ENCODE peak calls at places on chromosomes 3 and 15, in eight cellular contexts. V, W, L, U, E, N, C and S are unnamed samples.

GRCh38 chr3:180036092-180036677 is 552 bp downstream of the PEX5L start:
- DNase-seq in U (no peak), V (no peak), N (no peak), C (peak), E (no peak), L (no peak), W (no peak), S (no peak)

GRCh38 chr15:77457619-77458265 is 37.1 kb downstream of the HMG20A start:
- DNase-seq in U (no peak), N (no peak), W (no peak), V (no peak), L (no peak), E (no peak), C (no peak), S (no peak)

GRCh38 chr3:31934866-31935265 is 46.2 kb downstream of the OSBPL10 start:
- DNase-seq in W (peak), V (no peak), E (no peak), L (no peak), N (no peak), U (no peak), C (no peak), S (no peak)

GRCh38 chr15:88257311-88257901 is 867 bp upstream of the NTRK3 start:
- DNase-seq in W (no peak), E (no peak), L (no peak), C (no peak), U (no peak), V (no peak), N (no peak), S (no peak)

GRCh38 chr15:33662014-33662413 is 306.3 kb upstream of the CHRM5 start:
- DNase-seq in N (no peak), L (no peak), C (no peak), V (no peak), W (no peak), E (no peak), U (no peak), S (no peak)

GRCh38 chr15:67564590-67565345 is 22.3 kb downstream of the MAP2K5 start:
- DNase-seq in V (no peak), C (peak), W (no peak), N (no peak), U (no peak), E (no peak), L (no peak), S (no peak)

GRCh38 chr15:80509800-80510199 is 105.6 kb downstream of the ARNT2 start:
- DNase-seq in W (no peak), V (no peak), C (no peak), L (no peak), U (no peak), N (no peak), E (no peak), S (no peak)

GRCh38 chr3:13654330-13655073 is 105.6 kb downstream of the FBLN2 start:
- DNase-seq in C (no peak), L (no peak), V (no peak), U (no peak), E (no peak), W (no peak), N (no peak), S (no peak)

GRCh38 chr15:74382004-74382816 is 14.8 kb upstream of the CYP11A1 start:
- DNase-seq in W (peak), N (peak), L (peak), E (peak), C (peak), U (peak), V (peak), S (peak)

GRCh38 chr3:115877647-115877934 is 254.3 kb downstream of the GAP43 start:
- DNase-seq in E (no peak), N (no peak), W (no peak), L (no peak), C (no peak), U (no peak), V (no peak), S (no peak)

GRCh38 chr15:41258706-41259471 is 27.8 kb downstream of the CHP1 start:
- DNase-seq in V (peak), C (peak), N (no peak), E (no peak), W (no peak), L (no peak), U (peak), S (no peak)
- TF ChIP-seq POLR2A in V (peak), C (peak), N (no peak), E (no peak), W (no peak), L (no peak), U (no peak), S (no peak)

GRCh38 chr15:64093627-64094417 is at the start of gene CIAO2A:
- DNase-seq in N (peak), U (peak), E (peak), C (peak), L (peak), V (peak), W (peak), S (peak)

GRCh38 chr15:64092075-64092820 is 1.4 kb downstream of the CIAO2A start:
- DNase-seq in V (no peak), W (no peak), U (peak), N (no peak), L (no peak), C (no peak), E (no peak), S (no peak)

GRCh38 chr15:64095431-64095794 is 369 bp upstream of the SNX1 start:
- DNase-seq in V (no peak), L (no peak), C (no peak), U (no peak), N (no peak), W (no peak), E (no peak), S (no peak)

GRCh38 chr15:64090527-64090926 is 3.1 kb downstream of the CIAO2A start:
- DNase-seq in W (no peak), L (no peak), C (no peak), U (no peak), N (no peak), E (no peak), V (no peak), S (no peak)

GRCh38 chr15:64092864-64093626 is 593 bp downstream of the CIAO2A start:
- DNase-seq in W (no peak), N (peak), V (peak), E (no peak), U (peak), C (no peak), L (no peak), S (peak)
- TF ChIP-seq POLR2A in W (no peak), N (no peak), V (no peak), E (no peak), U (peak), C (no peak), L (no peak), S (no peak)

DNA sequence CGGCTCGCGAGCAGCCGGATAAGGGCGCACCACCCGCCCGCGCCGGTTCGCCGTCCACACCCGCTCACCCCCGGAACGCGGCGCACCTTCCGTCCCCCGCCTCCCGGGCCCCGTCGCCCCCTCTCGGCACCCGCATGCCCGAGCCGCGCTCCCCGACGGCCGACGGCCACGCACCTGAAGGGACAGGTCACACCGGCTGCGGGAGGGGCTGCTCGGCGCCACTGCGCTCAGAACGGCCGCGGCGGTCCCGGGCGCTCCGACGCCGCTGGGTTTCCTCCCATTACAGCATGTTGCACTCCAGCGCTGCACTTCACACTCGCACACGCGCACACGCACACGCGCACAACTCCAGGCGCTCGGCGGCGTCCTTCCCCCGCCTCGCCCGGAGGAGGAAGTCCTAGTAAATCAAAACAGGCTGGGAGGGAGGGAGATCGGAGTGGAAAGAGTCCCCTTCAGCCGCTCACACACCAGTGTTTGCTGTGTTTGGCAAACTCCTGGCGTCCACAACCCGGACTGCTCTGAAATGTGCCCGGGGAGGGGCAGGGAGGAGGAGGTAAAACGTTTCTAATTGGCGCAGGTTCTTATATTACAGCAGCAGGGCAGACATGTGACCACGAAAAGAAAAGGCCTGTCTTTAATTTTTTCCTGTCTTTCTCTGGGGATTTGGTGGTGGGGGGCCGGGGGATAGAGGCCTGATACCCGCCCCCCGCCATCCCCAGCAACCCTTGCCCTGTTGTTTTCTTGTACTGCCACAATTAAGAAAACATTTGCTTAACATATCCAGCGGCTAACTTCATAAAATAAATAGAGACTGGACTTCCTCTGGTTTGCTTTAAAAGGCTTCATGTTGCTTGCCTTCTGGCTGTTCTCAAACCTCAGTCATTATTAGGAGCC is 76.8 kb upstream of the VGLL4 start:
- DNase-seq in U (peak), W (peak), E (peak), N (peak), C (peak), V (peak), L (peak), S (peak)
- TF ChIP-seq POLR2A in U (no peak), W (no peak), E (peak), N (peak), C (no peak), V (peak), L (peak), S (no peak)

GRCh38 chr3:184362668-184363540 is 1.4 kb downstream of the POLR2H start:
- DNase-seq in V (peak), U (peak), N (peak), W (peak), C (peak), E (peak), L (peak), S (peak)
- TF ChIP-seq POLR2A in V (peak), U (no peak), N (peak), W (peak), C (peak), E (peak), L (peak), S (peak)

DNA sequence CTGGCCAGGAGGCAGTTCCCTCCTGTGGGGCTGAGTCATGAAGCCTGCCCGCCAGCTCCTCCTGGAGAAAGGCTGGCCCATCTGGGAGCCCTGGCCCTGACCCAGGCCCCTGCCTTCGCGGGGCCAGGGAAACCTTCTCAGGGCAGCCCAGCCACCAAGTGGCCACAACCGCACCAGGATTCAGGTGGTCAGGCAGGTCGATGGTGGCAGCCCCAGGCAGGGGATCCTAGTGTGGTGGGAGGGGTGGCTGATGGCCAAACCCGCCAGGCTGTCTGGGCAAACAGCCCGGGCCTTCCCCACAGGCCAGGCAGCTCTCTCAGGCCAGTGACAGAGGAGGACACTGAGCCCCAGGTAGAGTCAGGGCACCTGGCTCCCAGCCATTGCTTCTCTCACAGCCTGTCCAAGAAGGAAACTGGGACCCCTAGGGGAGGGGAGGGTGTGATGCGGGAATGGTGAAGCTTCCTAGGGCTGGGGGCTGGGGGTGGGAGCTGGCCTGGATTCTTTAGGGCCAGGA is 1.2 kb downstream of the TWF2 start:
- DNase-seq in U (no peak), L (peak), C (no peak), V (peak), W (peak), E (peak), N (peak), S (peak)
- TF ChIP-seq POLR2A in U (no peak), L (no peak), C (no peak), V (no peak), W (no peak), E (no peak), N (no peak), S (no peak)

GRCh38 chr3:101571028-101571895 is 2.7 kb upstream of the PCNP start:
- DNase-seq in E (no peak), U (no peak), W (no peak), V (no peak), N (no peak), L (no peak), C (no peak), S (no peak)
- TF ChIP-seq POLR2A in E (no peak), U (no peak), W (no peak), V (no peak), N (no peak), L (no peak), C (no peak), S (no peak)

GRCh38 chr3:98731720-98732238 is 31.4 kb upstream of the ST3GAL6 start:
- DNase-seq in E (no peak), W (no peak), L (no peak), U (peak), N (no peak), C (no peak), V (no peak), S (no peak)

GRCh38 chr3:98733778-98734281 is 29.3 kb upstream of the ST3GAL6 start:
- DNase-seq in C (no peak), U (peak), E (no peak), L (no peak), N (peak), W (no peak), V (peak), S (no peak)

GRCh38 chr3:98731138-98731537 is 32.0 kb upstream of the ST3GAL6 start:
- DNase-seq in E (no peak), U (no peak), L (no peak), V (no peak), W (no peak), N (no peak), C (no peak), S (no peak)

GRCh38 chr3:98733055-98733777 is 29.9 kb upstream of the ST3GAL6 start:
- DNase-seq in E (no peak), W (no peak), U (peak), V (peak), C (peak), L (peak), N (peak), S (peak)

GRCh38 chr3:98732239-98733054 is 30.7 kb upstream of the ST3GAL6 start:
- DNase-seq in U (peak), N (peak), E (peak), L (peak), V (peak), C (peak), W (peak), S (peak)
- TF ChIP-seq POLR2A in U (peak), N (peak), E (peak), L (no peak), V (peak), C (peak), W (no peak), S (peak)

DNA sequence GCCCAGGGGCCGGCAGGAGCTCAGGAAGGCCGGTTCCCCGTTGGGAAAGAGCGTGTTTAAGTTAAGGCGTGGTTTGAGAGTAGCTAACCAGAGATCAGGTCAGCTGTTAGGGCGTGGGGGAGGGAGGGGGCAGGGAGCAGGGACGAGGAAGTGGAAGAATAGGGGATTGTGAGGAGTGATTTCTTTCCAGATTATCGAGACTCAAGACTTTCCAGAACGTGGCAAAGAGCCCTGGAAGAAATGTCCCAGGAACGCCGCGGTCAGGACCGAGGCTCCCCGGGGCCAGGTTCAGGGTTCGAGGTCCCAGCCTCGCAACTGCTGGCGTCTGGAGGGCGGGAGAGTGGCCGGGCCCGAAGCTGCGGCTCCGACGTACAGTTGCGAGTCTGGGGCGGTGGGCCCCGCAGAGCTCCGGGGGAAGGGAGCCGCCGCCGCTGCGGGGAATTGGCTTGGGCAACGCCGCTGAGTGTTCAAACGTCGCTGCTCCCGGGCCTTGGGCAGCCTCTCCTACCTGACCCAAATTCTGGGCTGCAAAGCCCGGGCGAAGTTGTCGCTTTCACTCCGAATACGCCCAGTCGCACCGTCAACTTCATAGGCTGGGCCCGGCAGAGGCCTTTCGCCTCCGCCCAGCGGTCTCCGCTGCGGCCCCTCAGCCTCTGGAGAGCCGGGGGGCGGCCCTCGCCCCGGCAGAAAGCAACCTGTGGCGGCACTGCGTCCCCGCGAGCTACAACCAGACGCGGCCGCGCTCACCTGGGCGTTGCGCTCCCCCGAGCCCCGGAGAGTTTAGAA is 9.5 kb downstream of the ISL2 start:
- DNase-seq in V (peak), W (no peak), L (peak), C (peak), E (no peak), N (no peak), U (peak), S (no peak)
- TF ChIP-seq POLR2A in V (peak), W (no peak), L (no peak), C (no peak), E (no peak), N (no peak), U (no peak), S (no peak)

DNA sequence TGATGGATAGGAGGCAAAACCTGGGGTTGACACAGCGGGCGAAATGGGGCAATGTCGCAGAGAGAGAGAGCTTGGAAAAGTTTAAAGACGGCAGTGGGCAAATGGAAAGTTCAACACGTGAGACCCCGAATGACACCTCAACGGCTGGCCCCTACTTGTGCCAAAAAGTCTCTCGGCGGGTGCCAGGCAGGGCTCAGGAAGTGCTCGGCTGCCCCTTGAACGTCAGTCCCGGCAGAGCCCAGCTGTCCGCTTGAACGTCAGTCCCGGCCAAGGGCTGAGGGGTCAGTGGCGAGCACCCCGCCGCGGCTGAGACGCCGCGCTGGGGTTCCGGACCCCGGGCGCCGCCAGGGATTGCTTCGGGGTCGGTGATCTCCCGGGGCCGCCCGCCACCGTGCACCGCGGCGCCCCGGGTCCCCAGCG is 638 bp downstream of the EOGT start:
- DNase-seq in V (peak), C (peak), N (peak), U (peak), E (no peak), W (no peak), L (peak), S (peak)
- TF ChIP-seq POLR2A in V (no peak), C (no peak), N (no peak), U (no peak), E (no peak), W (no peak), L (no peak), S (peak)